ENCODE peak calls at places on chromosomes 16 and 17, in seven cellular contexts. O, T, C, E, K, N and L are unnamed samples.

GRCh38 chr16:89786474-89787364 is 29.7 kb downstream of the FANCA start:
- DNase-seq in O (no peak), T (no peak), C (no peak), E (no peak), K (no peak), N (no peak), L (peak)

GRCh38 chr17:43782903-43783462 is 2.7 kb downstream of the CFAP97D1 start:
- DNase-seq in O (no peak), T (no peak), C (no peak), E (no peak), K (no peak), N (no peak), L (no peak)

GRCh38 chr16:84600343-84601229 is 17.3 kb downstream of the COTL1 start:
- DNase-seq in O (peak), T (peak), C (no peak), E (peak), K (peak), N (no peak), L (no peak)

GRCh38 chr17:68291836-68292688 is 767 bp downstream of the ARSG start:
- DNase-seq in O (peak), T (peak), C (peak), E (peak), K (peak), N (peak), L (peak)

GRCh38 chr17:57669671-57670529 is 75.2 kb downstream of the CCDC182 start:
- DNase-seq in O (no peak), T (no peak), C (no peak), E (no peak), K (no peak), N (no peak), L (no peak)

GRCh38 chr16:5025171-5025632 is 8.5 kb downstream of the NAGPA start:
- DNase-seq in O (peak), T (peak), C (peak), E (peak), K (peak), N (no peak), L (peak)

GRCh38 chr16:31010539-31010938 is at the start of gene STX1B:
- DNase-seq in O (no peak), T (no peak), C (peak), E (peak), K (no peak), N (no peak), L (peak)

GRCh38 chr16:67173808-67174705 is 3.7 kb downstream of the NOL3 start:
- DNase-seq in O (peak), T (peak), C (peak), E (peak), K (peak), N (peak), L (peak)

GRCh38 chr16:89359296-89360147 is 130.8 kb downstream of the ANKRD11 start:
- DNase-seq in O (no peak), T (peak), C (no peak), E (peak), K (no peak), N (no peak), L (peak)

GRCh38 chr16:21654881-21655280 is 2.5 kb upstream of the IGSF6 start:
- DNase-seq in O (no peak), T (no peak), C (no peak), E (no peak), K (no peak), N (no peak), L (no peak)

GRCh38 chr17:74960739-74961342 is 11.7 kb downstream of the HID1 start:
- DNase-seq in O (peak), T (no peak), C (peak), E (peak), K (peak), N (no peak), L (peak)

GRCh38 chr16:55643161-55643970 is 12.4 kb upstream of the SLC6A2 start:
- DNase-seq in O (no peak), T (peak), C (no peak), E (peak), K (no peak), N (no peak), L (no peak)

GRCh38 chr17:75240394-75241142 is 20.8 kb downstream of the GGA3 start:
- DNase-seq in O (no peak), T (peak), C (peak), E (peak), K (peak), N (no peak), L (peak)

GRCh38 chr16:57667526-57668258 is 414 bp upstream of the ADGRG3 start:
- DNase-seq in O (no peak), T (no peak), C (peak), E (peak), K (no peak), N (no peak), L (no peak)

GRCh38 chr17:64148017-64148631 is 18.2 kb upstream of the ERN1 start:
- DNase-seq in O (no peak), T (peak), C (peak), E (peak), K (peak), N (no peak), L (peak)

GRCh38 chr16:67673712-67674580 is 7.3 kb downstream of the C16orf86 start:
- DNase-seq in O (peak), T (peak), C (no peak), E (peak), K (no peak), N (peak), L (peak)

GRCh38 chr16:63614421-63614820 is 1507.4 kb downstream of the CDH11 start:
- DNase-seq in O (no peak), T (peak), C (no peak), E (no peak), K (no peak), N (no peak), L (no peak)

GRCh38 chr16:79360267-79360666 is 240.3 kb downstream of the MAF start:
- DNase-seq in O (no peak), T (no peak), C (no peak), E (no peak), K (no peak), N (no peak), L (no peak)

GRCh38 chr17:80940171-80941123 is 51.2 kb upstream of the CHMP6 start:
- DNase-seq in O (no peak), T (no peak), C (no peak), E (no peak), K (peak), N (no peak), L (no peak)

GRCh38 chr17:3976675-3977171 is 12.5 kb upstream of the ATP2A3 start:
- DNase-seq in O (peak), T (no peak), C (no peak), E (no peak), K (no peak), N (peak), L (no peak)

GRCh38 chr17:68356520-68356919 is 65.2 kb downstream of the ARSG start:
- DNase-seq in O (peak), T (no peak), C (no peak), E (no peak), K (no peak), N (no peak), L (no peak)

GRCh38 chr17:3592216-3592860 is 16.9 kb downstream of the TRPV1 start:
- DNase-seq in O (no peak), T (no peak), C (no peak), E (no peak), K (no peak), N (no peak), L (no peak)

GRCh38 chr16:28181557-28181914 is 30.2 kb downstream of the XPO6 start:
- DNase-seq in O (peak), T (peak), C (no peak), E (peak), K (no peak), N (peak), L (no peak)

GRCh38 chr17:55699178-55699865 is 23.3 kb downstream of the TMEM100 start:
- DNase-seq in O (no peak), T (no peak), C (no peak), E (no peak), K (no peak), N (no peak), L (peak)

GRCh38 chr16:3012828-3013420 is at the start of gene CLDN9:
- DNase-seq in O (peak), T (no peak), C (peak), E (no peak), K (no peak), N (no peak), L (no peak)

GRCh38 chr17:60077672-60078519 is 825 bp downstream of the HEATR6 start:
- DNase-seq in O (no peak), T (no peak), C (no peak), E (peak), K (peak), N (no peak), L (no peak)

GRCh38 chr16:25034916-25035315 is 19.7 kb upstream of the ARHGAP17 start:
- DNase-seq in O (no peak), T (no peak), C (no peak), E (no peak), K (no peak), N (no peak), L (no peak)

GRCh38 chr16:15954814-15955151 is 5.4 kb downstream of the ABCC1 start:
- DNase-seq in O (no peak), T (no peak), C (no peak), E (no peak), K (no peak), N (peak), L (no peak)

GRCh38 chr16:31703526-31704128 is 170.0 kb upstream of the ZNF267 start:
- DNase-seq in O (no peak), T (no peak), C (no peak), E (no peak), K (no peak), N (no peak), L (no peak)

GRCh38 chr16:15552507-15552906 is 90.4 kb downstream of the MARF1 start:
- DNase-seq in O (no peak), T (no peak), C (no peak), E (no peak), K (no peak), N (no peak), L (no peak)

GRCh38 chr17:75876938-75877751 is 1.2 kb downstream of the TRIM47 start:
- DNase-seq in O (peak), T (peak), C (peak), E (peak), K (peak), N (peak), L (peak)

GRCh38 chr16:67164599-67165061 is at the start of gene HSF4:
- DNase-seq in O (peak), T (no peak), C (no peak), E (peak), K (no peak), N (peak), L (peak)

GRCh38 chr17:79979841-79980215 is 55.8 kb downstream of the TBC1D16 start:
- DNase-seq in O (no peak), T (no peak), C (no peak), E (no peak), K (no peak), N (no peak), L (no peak)

GRCh38 chr16:56279132-56279531 is 87.8 kb downstream of the GNAO1 start:
- DNase-seq in O (peak), T (no peak), C (no peak), E (no peak), K (no peak), N (no peak), L (no peak)

GRCh38 chr16:75402174-75402820 is 31.0 kb downstream of the CFDP1 start:
- DNase-seq in O (peak), T (peak), C (no peak), E (peak), K (no peak), N (no peak), L (no peak)

GRCh38 chr17:64200080-64201042 is 62.7 kb downstream of the TEX2 start:
- DNase-seq in O (peak), T (no peak), C (peak), E (peak), K (no peak), N (no peak), L (no peak)

GRCh38 chr17:80307994-80308671 is 47.5 kb downstream of the RNF213 start:
- DNase-seq in O (no peak), T (no peak), C (no peak), E (no peak), K (no peak), N (no peak), L (no peak)

GRCh38 chr17:19554393-19554792 is 20.7 kb downstream of the SLC47A1 start:
- DNase-seq in O (no peak), T (peak), C (no peak), E (peak), K (no peak), N (no peak), L (no peak)
- H3K4me3 ChIP-seq in O (no peak), T (no peak), C (no peak), E (no peak), K (no peak), N (no peak), L (no peak)

DNA sequence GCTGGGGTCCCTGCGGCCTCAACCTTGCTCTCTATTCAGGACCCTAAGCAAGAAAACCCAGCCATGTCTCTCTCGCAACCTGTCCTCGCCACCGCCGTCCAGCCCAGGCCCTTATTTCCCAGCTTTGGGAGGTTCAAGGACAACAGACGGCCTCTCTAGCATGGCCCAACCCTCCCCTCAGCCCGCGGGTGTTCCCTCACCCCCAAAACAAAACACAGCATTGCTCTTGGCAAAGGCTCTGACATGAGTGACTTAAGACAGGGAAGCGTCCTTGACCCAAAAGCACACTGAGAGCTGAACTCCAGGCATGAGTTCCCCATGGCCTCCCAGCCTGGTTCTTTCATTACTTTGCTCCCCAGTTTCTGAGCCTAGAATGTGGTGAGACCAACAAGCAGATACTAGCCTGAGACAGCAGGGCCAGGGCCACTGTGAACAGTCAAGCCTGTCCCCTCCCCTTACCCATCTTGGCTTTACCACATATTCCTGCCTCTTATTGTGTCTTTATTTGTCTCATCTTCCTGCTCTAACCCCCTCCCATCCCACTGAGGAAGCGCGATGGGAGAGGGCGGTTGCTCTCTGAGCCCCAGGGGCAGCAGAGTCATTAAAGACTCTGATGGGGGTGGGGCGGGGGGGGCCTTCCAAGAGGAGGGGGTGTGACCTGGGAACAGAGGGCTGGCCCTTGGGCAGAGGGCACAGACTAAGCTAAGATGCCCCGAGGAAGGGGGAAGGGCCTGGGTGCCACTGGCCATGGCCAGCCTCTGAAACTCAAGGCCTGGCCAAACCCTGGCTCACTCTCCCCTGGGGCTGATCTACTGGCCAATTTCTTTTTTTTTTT is 11.8 kb downstream of the SREBF1 start:
- DNase-seq in O (no peak), T (no peak), C (peak), E (no peak), K (no peak), N (peak), L (no peak)
- H3K4me3 ChIP-seq in O (no peak), T (no peak), C (peak), E (no peak), K (peak), N (peak), L (no peak)

GRCh38 chr17:28368915-28369683 is 1.0 kb downstream of the VTN start:
- DNase-seq in O (no peak), T (no peak), C (no peak), E (no peak), K (no peak), N (no peak), L (no peak)

GRCh38 chr17:28369684-28370034 is 448 bp downstream of the VTN start:
- DNase-seq in O (no peak), T (no peak), C (no peak), E (no peak), K (no peak), N (no peak), L (no peak)

GRCh38 chr17:28370035-28370743 is at the start of gene VTN:
- DNase-seq in O (peak), T (peak), C (peak), E (peak), K (no peak), N (peak), L (peak)

GRCh38 chr17:28371245-28372202 is at the start of gene SARM1:
- DNase-seq in O (peak), T (peak), C (peak), E (peak), K (peak), N (peak), L (peak)

DNA sequence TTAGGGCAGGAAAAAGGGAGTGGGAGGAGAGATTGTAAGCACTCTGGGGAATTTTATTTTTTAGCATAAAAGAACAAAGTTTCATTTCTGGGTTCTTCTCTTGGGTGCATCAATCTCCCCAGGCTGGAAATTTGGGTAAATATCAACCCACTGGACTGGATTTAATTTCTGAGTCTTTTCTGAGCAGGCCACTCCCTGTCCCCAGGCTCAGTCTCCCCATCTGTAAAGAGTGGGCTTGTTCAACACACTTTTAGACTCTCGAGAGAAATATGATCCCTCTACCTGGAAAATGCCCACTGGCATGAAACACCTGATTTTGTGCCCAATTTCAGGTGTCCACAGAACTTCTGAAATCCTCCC is 617 bp upstream of the VTN start:
- DNase-seq in O (no peak), T (no peak), C (no peak), E (no peak), K (no peak), N (no peak), L (no peak)
- H3K4me3 ChIP-seq in O (no peak), T (no peak), C (peak), E (no peak), K (peak), N (peak), L (peak)

GRCh38 chr17:50196826-50197225 is 4.6 kb downstream of the COL1A1 start:
- DNase-seq in O (no peak), T (no peak), C (no peak), E (peak), K (no peak), N (peak), L (no peak)
- H3K4me3 ChIP-seq in O (no peak), T (no peak), C (no peak), E (no peak), K (no peak), N (no peak), L (no peak)